ENCODE peak calls at places on chromosomes 13 and 19, in four cellular contexts. C is IMR-90, B is GM12891, G is EL. U is an unnamed sample.

GRCh38 chr13:23714672-23715071 is 144.5 kb downstream of the TNFRSF19 start:
- DNase-seq in C (no peak), B (no peak), G (no peak), U (no peak)

GRCh38 chr19:4534836-4535658 is at the start of gene PLIN5:
- DNase-seq in C (peak), B (peak), G (peak), U (no peak)

GRCh38 chr19:12156254-12157058 is at the start of gene ZNF625:
- DNase-seq in C (peak), B (peak), G (peak), U (peak)

GRCh38 chr19:7864719-7865074 is 9.5 kb downstream of the PRR36 start:
- DNase-seq in C (no peak), B (no peak), G (no peak), U (peak)

GRCh38 chr13:110367620-110368019 is 60.5 kb downstream of the COL4A2 start:
- DNase-seq in C (no peak), B (no peak), G (no peak), U (no peak)

GRCh38 chr19:55777528-55777927 is 8.6 kb downstream of the RFPL4AL1 start:
- DNase-seq in C (no peak), B (no peak), G (no peak), U (no peak)

GRCh38 chr13:82002693-82003092 is 1661.8 kb upstream of the SPRY2 start:
- DNase-seq in C (no peak), B (no peak), G (no peak), U (no peak)

GRCh38 chr19:1280588-1281269 is 4.9 kb upstream of the EFNA2 start:
- DNase-seq in C (no peak), B (no peak), G (no peak), U (no peak)

GRCh38 chr19:45589768-45590167 is 5.2 kb upstream of the OPA3 start:
- DNase-seq in C (no peak), B (no peak), G (no peak), U (no peak)

GRCh38 chr13:39091586-39091985 is 53.3 kb downstream of the NHLRC3 start:
- DNase-seq in C (no peak), B (no peak), G (no peak), U (no peak)

GRCh38 chr19:55809381-55810058 is 22.3 kb downstream of the NLRP11 start:
- DNase-seq in C (peak), B (peak), G (peak), U (peak)

GRCh38 chr19:41895745-41896580 is 13.0 kb downstream of the ARHGEF1 start:
- DNase-seq in C (no peak), B (no peak), G (no peak), U (no peak)

GRCh38 chr13:110319774-110320509 is 12.9 kb downstream of the COL4A2 start:
- DNase-seq in C (peak), B (no peak), G (peak), U (peak)

GRCh38 chr13:75558130-75558840 is 8.7 kb downstream of the UCHL3 start:
- DNase-seq in C (no peak), B (no peak), G (no peak), U (no peak)

GRCh38 chr13:20359335-20359734 is 127.2 kb upstream of the GJB6 start:
- DNase-seq in C (peak), B (no peak), G (peak), U (no peak)